ENCODE peak calls at places on chromosome 13, in nine cellular contexts. J, Y, F, H, I, E, X, A and K are unnamed samples.
A peak's percentile ranks its signal among the peaks of the same experiment; 100 is the strongest.

GRCh38 chr13:110716235-110716505 is 2.7 kb downstream of the ING1 start:
- DNase-seq in J (peak; percentile 64), Y (peak; percentile 6), F (no peak), H (no peak), I (peak; percentile 52), E (peak; percentile 85), X (no peak), A (no peak), K (peak; percentile 15)

GRCh38 chr13:60642552-60642951 is 245.5 kb downstream of the TDRD3 start:
- DNase-seq in J (no peak), Y (no peak), F (no peak), H (no peak), I (no peak), E (no peak), X (no peak), A (no peak), K (no peak)

GRCh38 chr13:40338217-40338616 is 328.2 kb downstream of the FOXO1 start:
- DNase-seq in J (no peak), Y (no peak), F (no peak), H (no peak), I (no peak), E (no peak), X (no peak), A (no peak), K (no peak)

GRCh38 chr13:40485611-40486517 is 180.6 kb downstream of the FOXO1 start:
- DNase-seq in J (no peak), Y (no peak), F (no peak), H (no peak), I (no peak), E (no peak), X (no peak), A (no peak), K (no peak)

GRCh38 chr13:98475521-98475920 is 101.4 kb downstream of the STK24 start:
- DNase-seq in J (no peak), Y (peak; percentile 50), F (no peak), H (no peak), I (no peak), E (no peak), X (no peak), A (peak; percentile 95), K (no peak)

GRCh38 chr13:39527961-39528720 is 74.9 kb downstream of the LHFPL6 start:
- DNase-seq in J (no peak), Y (peak; percentile 95), F (peak; percentile 48), H (no peak), I (no peak), E (no peak), X (peak; percentile 88), A (no peak), K (peak; percentile 60)

GRCh38 chr13:52319876-52320275 is 86.1 kb downstream of the THSD1 start:
- DNase-seq in J (no peak), Y (no peak), F (no peak), H (no peak), I (no peak), E (no peak), X (no peak), A (no peak), K (no peak)

GRCh38 chr13:48896312-48896711 is 79.4 kb upstream of the FNDC3A start:
- DNase-seq in J (no peak), Y (peak; percentile 48), F (no peak), H (no peak), I (no peak), E (no peak), X (peak; percentile 34), A (no peak), K (no peak)

GRCh38 chr13:28558567-28558966 is 63.6 kb upstream of the FLT1 start:
- DNase-seq in J (no peak), Y (peak; percentile 45), F (no peak), H (peak; percentile 24), I (no peak), E (no peak), X (no peak), A (no peak), K (no peak)

GRCh38 chr13:21047591-21048282 is 13.6 kb downstream of the LATS2 start:
- DNase-seq in J (no peak), Y (no peak), F (no peak), H (no peak), I (no peak), E (no peak), X (no peak), A (no peak), K (peak; percentile 75)

GRCh38 chr13:30178976-30179375 is 128.4 kb downstream of the KATNAL1 start:
- DNase-seq in J (no peak), Y (no peak), F (no peak), H (no peak), I (no peak), E (no peak), X (no peak), A (no peak), K (no peak)

GRCh38 chr13:30179547-30180256 is 127.6 kb downstream of the KATNAL1 start:
- DNase-seq in J (no peak), Y (no peak), F (no peak), H (no peak), I (no peak), E (no peak), X (no peak), A (no peak), K (no peak)

GRCh38 chr13:30186644-30187431 is 120.5 kb downstream of the KATNAL1 start:
- DNase-seq in J (no peak), Y (no peak), F (no peak), H (no peak), I (no peak), E (no peak), X (no peak), A (peak; percentile 43), K (no peak)

DNA sequence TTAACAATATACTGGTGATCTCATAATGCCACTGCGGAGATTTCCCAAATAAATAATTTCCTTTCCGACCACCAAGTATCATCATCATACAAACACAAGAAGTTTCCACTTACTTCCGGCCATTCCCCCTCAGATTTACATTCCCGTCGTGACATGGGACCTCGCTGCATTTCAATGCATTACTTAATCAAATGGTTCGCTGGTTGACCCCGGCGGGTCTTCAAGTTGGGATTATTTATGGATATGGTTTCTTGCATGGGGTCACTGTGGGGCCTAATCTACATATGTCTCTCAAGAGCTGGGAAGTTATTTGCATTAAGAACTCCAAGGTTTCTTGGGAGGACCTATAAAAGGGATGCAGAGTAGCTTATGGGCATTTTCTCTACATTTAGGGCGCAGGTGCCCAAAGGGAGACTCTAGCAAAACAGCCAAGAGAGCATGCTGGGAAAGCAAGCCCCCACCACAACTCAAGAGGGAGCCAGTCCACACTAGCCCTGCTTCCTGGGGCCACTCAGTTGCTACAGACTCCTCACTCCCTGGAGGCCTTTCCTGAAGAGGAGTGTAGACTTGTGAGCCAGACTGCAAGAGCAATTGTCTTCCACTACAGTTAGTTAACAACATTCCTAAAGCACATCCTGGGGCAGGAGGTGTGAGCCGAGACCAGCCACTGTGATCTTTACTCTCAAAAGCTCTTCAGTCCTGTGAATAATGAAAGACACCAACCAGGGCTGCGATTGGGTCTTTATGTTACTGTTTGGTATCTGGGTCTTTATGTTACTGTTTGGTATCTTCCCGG is 125.3 kb downstream of the KATNAL1 start:
- DNase-seq in J (no peak), Y (no peak), F (no peak), H (no peak), I (no peak), E (no peak), X (no peak), A (no peak), K (no peak)
- TF ChIP-seq CTCF in J (no peak), Y (no peak), F (no peak), H (no peak), I (no peak), E (no peak), X (no peak), A (no peak), K (no peak)

DNA sequence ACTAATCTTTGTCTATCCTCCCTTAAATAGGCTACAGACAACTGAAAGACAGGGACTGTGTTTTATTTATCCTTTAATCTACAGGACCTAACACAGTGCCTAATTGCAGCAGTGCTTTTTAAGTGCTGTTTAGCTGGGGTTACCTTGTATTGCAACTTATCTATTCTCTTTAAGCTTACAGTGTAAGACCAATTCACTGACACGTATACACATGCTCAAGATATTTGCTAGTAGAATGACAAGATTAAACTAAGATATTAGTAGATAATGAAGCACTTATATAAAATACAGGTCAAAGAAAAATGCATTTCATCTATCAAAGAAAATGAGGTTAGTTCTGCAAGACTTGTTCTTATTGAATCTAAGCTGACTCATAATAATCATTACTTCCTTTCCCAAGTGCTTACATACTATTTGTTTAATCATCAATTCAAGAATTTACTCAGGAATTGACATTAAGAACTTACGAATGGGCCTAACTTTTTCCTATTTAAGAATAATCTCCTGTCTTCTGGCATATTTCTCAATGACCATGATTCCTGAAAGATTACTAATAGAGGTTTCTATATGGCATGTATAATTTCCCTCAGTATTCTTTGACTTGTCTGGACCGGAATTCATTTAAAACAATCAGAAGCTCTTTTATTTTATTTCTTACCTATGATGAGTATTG is 75.8 kb upstream of the MAB21L1 start:
- DNase-seq in J (no peak), Y (no peak), F (no peak), H (no peak), I (no peak), E (no peak), X (peak; percentile 35), A (no peak), K (peak; percentile 46)
- H3K27ac ChIP-seq in J (no peak overlapping the region), Y (no peak overlapping the region), F (no peak overlapping the region), H (no peak overlapping the region), I (no peak overlapping the region), E (no peak overlapping the region), X (no peak overlapping the region), A (no peak overlapping the region), K (no peak overlapping the region)

DNA sequence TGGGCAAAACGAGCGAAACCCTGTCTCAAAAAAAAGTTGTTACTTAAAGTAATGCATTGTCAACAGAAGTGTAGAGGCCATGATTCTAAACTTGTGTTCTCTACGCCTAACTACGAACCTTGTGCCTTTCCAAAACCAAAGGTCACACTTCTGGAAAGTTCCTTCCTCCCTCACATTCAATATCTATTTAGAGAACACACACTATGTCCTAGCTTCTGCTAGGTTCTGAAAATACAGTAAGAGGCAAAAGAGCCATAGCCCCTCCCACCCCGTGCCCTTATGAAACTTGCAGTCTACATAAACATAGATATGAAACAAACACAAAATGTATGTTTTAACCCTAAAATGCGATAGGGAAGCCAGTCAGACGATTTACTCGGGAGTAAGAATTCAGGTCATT is 36.4 kb downstream of the RNF6 start:
- DNase-seq in J (peak; percentile 20), Y (no peak), F (no peak), H (no peak), I (no peak), E (no peak), X (no peak), A (no peak), K (no peak)
- TF ChIP-seq CTCF in J (no peak), Y (no peak), F (no peak), H (no peak), I (no peak), E (no peak), X (no peak), A (no peak), K (no peak)

DNA sequence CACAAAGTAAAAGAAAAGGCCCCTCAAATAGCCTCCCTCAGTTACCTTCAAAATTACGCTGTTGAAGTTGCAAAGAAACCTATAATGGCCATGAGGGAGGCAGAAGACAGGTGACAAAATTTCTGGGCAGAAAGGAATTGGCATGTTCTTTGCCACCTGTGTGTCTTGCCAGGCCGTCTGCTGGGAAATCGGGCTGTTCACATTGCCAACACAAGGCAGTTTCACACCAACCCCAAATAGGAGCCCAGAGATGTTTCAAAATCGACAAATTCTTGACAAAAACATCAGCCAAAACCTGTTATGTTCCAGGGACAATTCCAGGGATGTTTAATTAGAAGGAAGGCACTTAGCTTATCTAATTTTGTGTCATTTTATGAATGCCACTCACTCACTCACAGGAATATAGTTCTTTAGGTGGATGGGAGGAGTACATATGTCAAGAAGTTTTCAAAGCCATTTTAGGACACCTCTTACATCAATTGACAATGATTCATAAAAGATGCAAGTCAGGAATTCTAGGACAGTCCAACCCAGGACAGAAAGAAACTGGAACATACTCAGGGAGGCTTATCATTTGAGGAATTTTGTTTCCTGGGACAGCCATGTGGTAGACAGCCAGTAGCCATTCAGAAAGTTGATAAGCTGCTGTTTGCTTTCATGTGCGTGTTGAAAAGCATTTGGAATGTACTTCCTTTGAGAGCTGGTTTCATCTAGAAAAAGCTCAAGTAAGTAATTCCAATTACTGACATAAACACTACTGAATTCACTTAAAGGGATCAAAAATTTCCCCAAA is 164.6 kb downstream of the RGCC start:
- DNase-seq in J (no peak), Y (peak; percentile 73), F (no peak), H (no peak), I (no peak), E (no peak), X (no peak), A (no peak), K (no peak)
- H3K27ac ChIP-seq in J (peak overlapping the region; percentile 78), Y (peak overlapping the region; percentile 83), F (no peak overlapping the region), H (peak overlapping the region; percentile 79), I (peak overlapping the region; percentile 37), E (peak overlapping the region; percentile 66), X (no peak overlapping the region), A (no peak overlapping the region), K (no peak overlapping the region)